ENCODE peak calls at places on chromosomes 12 and 14, in four cellular contexts. M, R, I and B are unnamed samples.

GRCh38 chr14:101185946-101186345 is 282.4 kb upstream of the RTL1 start:
- DNase-seq in M (no peak), R (no peak), I (no peak), B (no peak)

GRCh38 chr12:130714591-130715149 is 1.4 kb downstream of the RIMBP2 start:
- DNase-seq in R (no peak), I (no peak), M (no peak), B (no peak)

GRCh38 chr14:54627718-54628345 is 60.9 kb downstream of the SAMD4A start:
- DNase-seq in I (peak), R (no peak), M (no peak), B (peak)

GRCh38 chr14:27387458-27387857 is 789.6 kb upstream of the NOVA1 start:
- DNase-seq in R (no peak), M (no peak), I (no peak), B (no peak)

GRCh38 chr14:98924046-98924445 is 348.0 kb downstream of the BCL11B start:
- DNase-seq in R (no peak), M (no peak), I (no peak), B (no peak)

GRCh38 chr12:95802482-95803264 is 12.1 kb upstream of the NTN4 start:
- DNase-seq in M (peak), I (no peak), R (no peak), B (no peak)

GRCh38 chr12:57726151-57726883 is 12.2 kb downstream of the AGAP2 start:
- DNase-seq in I (no peak), M (peak), R (peak), B (peak)

GRCh38 chr12:38664661-38665269 is 240.6 kb downstream of the CPNE8 start:
- DNase-seq in R (no peak), M (peak), I (peak), B (peak)

GRCh38 chr14:77612011-77612620 is 4.3 kb downstream of the SPTLC2 start:
- DNase-seq in M (no peak), R (no peak), I (no peak), B (peak)

GRCh38 chr12:21819678-21820077 is 45.2 kb upstream of the KCNJ8 start:
- DNase-seq in R (no peak), I (no peak), M (no peak), B (no peak)

GRCh38 chr14:90698379-90698869 is 117.8 kb downstream of the TTC7B start:
- DNase-seq in I (no peak), R (no peak), M (no peak), B (no peak)

GRCh38 chr14:63504628-63505027 is 38.5 kb downstream of the PPP2R5E start:
- DNase-seq in I (no peak), M (no peak), R (no peak), B (no peak)

GRCh38 chr14:102524451-102525212 is 15.1 kb upstream of the ANKRD9 start:
- DNase-seq in M (peak), I (peak), R (peak), B (peak)

GRCh38 chr14:95348395-95349080 is 28.8 kb upstream of the CLMN start:
- DNase-seq in M (no peak), I (no peak), R (no peak), B (peak)

GRCh38 chr12:27210187-27210586 is 33.9 kb upstream of the STK38L start:
- DNase-seq in I (no peak), M (no peak), R (no peak), B (no peak)

GRCh38 chr14:105450864-105451720 is 23.5 kb upstream of the CRIP2 start:
- DNase-seq in R (no peak), M (no peak), I (no peak), B (no peak)

GRCh38 chr12:78384541-78384940 is 480.0 kb upstream of the SYT1 start:
- DNase-seq in R (no peak), I (no peak), M (no peak), B (no peak)

GRCh38 chr12:132389066-132389465 is 59.7 kb upstream of the GALNT9 start:
- DNase-seq in R (no peak), M (no peak), I (no peak), B (no peak)

GRCh38 chr14:52020315-52020714 is 31.0 kb downstream of the RTRAF start:
- DNase-seq in I (no peak), R (no peak), M (no peak), B (no peak)

GRCh38 chr14:72559227-72559626 is 334.7 kb downstream of the DPF3 start:
- DNase-seq in I (no peak), R (no peak), M (no peak), B (no peak)

GRCh38 chr12:32423598-32423997 is 24.2 kb downstream of the FGD4 start:
- DNase-seq in I (no peak), M (no peak), R (no peak), B (no peak)

GRCh38 chr14:75976838-75977237 is 5.0 kb downstream of the TGFB3 start:
- DNase-seq in I (no peak), M (no peak), R (no peak), B (peak)

GRCh38 chr14:51028851-51029754 is 65.8 kb downstream of the TRIM9 start:
- DNase-seq in I (no peak), R (no peak), M (no peak), B (no peak)

GRCh38 chr14:59424707-59425106 is 40.5 kb downstream of the GPR135 start:
- DNase-seq in I (no peak), M (no peak), R (no peak), B (no peak)

GRCh38 chr14:57068511-57068910 is 200.2 kb downstream of the EXOC5 start:
- DNase-seq in M (no peak), R (no peak), I (no peak), B (no peak)

GRCh38 chr14:57732886-57733285 is 133.0 kb downstream of the SLC35F4 start:
- DNase-seq in M (no peak), I (no peak), R (no peak), B (no peak)

GRCh38 chr12:50174971-50175715 is 8.0 kb upstream of the CERS5 start:
- DNase-seq in I (no peak), M (peak), R (peak), B (peak)

GRCh38 chr12:50175716-50176026 is 8.5 kb upstream of the CERS5 start:
- DNase-seq in R (no peak), I (no peak), M (no peak), B (no peak)
- TF ChIP-seq CTCF in R (no peak), I (no peak), M (no peak), B (no peak)

GRCh38 chr12:108865169-108865568 is 7.8 kb upstream of the SSH1 start:
- DNase-seq in R (no peak), M (no peak), I (no peak), B (no peak)

GRCh38 chr12:108859923-108860291 is 2.5 kb upstream of the SSH1 start:
- DNase-seq in M (no peak), I (no peak), R (no peak), B (no peak)

GRCh38 chr12:108860443-108860842 is 3.1 kb upstream of the SSH1 start:
- DNase-seq in I (no peak), R (no peak), M (no peak), B (no peak)

GRCh38 chr12:108862588-108862959 is 5.2 kb upstream of the SSH1 start:
- DNase-seq in I (no peak), M (no peak), R (no peak), B (no peak)

DNA sequence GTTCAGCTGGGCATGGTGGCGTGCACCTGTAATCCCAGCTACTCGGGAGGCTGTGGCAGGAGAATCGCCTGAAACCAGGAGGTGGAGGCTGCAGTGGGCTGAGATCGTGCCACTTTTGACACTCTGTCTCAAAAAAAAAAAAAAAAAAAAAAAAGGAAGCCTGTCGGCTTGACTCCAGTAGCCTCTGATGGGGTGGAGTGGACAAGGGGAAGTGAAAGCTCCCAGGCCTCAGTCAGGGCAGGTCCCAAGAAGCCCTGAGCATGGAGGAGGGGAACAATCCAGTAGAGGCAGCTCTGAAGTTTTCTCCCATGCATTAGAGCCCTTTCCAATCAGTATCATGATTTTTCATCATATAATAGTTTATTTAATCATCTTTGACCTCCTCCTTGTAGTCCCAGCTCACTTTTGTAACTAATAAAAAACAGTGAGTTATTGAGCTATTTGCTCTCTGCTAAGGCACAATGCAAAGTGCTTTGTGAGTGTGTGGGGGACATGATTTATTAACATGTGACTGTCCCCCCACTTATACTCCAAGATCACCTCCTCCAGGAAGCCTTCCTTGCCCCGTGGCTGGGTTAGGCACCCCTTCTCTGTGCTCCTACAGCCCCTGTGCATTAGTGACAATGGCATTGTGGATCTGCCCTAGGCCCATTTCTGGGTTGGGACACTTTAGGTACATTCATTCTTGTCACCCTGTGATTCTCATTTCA is 4.7 kb upstream of the SSH1 start:
- DNase-seq in M (no peak), R (no peak), I (no peak), B (no peak)
- TF ChIP-seq JUNB in M (no peak), R (no peak), I (no peak), B (no peak)

GRCh38 chr14:104161601-104162367 is 23.4 kb downstream of the KIF26A start:
- DNase-seq in M (no peak), R (no peak), I (no peak), B (no peak)
- TF ChIP-seq CREB1 in M (no peak), R (no peak), I (no peak), B (no peak)

DNA sequence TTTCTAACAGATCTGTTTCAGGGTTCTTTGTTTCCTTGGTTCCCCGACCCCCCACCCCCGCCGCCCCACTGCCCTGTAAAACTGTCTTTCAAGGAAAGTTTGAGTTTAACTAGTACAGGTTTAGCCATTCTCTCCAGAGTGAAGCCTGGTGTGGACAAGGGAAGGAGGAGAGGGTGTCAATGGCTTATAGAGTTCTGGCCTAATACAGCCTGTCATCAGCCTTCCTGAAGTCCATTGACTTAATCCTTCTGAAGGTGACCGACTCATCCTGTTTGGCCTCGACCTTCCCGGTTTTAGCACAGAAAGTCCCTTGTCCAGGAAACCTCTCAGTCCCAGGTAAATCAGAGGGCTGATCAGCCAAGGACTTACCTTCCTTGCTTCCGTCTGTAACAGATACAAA is 11.0 kb upstream of the P2RX4 start:
- DNase-seq in I (no peak), M (no peak), R (no peak), B (no peak)
- TF ChIP-seq CTCF in I (no peak), M (no peak), R (no peak), B (no peak)

GRCh38 chr14:80390911-80391310 is 179.6 kb upstream of the DIO2 start:
- DNase-seq in M (no peak), R (no peak), I (no peak), B (peak)

GRCh38 chr14:80393766-80394165 is 182.5 kb upstream of the DIO2 start:
- DNase-seq in M (no peak), R (no peak), I (no peak), B (no peak)

GRCh38 chr14:80388980-80389711 is 177.8 kb upstream of the DIO2 start:
- DNase-seq in M (no peak), I (no peak), R (no peak), B (no peak)

DNA sequence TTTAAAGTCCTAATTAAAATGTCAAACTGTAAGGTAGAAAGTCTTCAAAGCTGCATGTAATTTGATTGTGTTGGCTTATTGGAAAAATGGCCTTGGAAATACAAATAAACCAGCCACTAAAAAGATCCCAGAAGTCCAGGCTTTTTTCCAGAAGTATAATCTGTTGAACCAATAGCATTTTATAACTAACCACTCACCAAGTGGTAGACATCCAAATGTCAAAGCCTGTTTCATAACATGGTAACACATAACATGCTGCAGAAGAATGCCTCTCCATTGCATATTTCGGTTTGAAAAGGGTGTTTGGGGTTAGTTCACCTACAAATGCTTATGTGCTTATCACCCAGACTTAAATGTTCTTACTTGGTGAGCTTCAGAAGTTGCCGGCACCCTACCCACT is 183.7 kb upstream of the DIO2 start:
- DNase-seq in I (no peak), M (no peak), R (no peak), B (no peak)
- TF ChIP-seq JUNB in I (no peak), M (no peak), R (no peak), B (no peak)

DNA sequence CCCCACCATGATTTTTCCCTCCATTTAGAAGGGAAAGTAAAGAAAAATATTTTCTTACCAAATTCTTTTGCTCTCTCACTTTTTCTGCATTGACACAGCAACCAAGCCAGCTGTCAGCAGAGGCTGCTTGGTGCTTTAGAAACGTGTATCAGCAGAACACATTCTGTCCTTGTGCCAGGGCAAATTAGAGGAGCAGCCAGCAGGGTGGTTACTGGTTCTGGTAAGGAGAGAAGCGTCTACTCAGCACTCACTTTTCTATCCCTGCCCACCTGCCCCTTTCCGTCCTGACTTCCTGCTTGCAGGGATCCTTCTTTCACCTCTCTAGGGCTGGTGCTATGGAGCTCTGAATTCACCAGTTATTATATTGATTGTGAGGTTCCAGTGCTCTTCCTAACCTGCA is 327.5 kb upstream of the PDE3A start:
- DNase-seq in R (no peak), I (no peak), M (no peak), B (peak)
- TF ChIP-seq CREB1 in R (no peak), I (no peak), M (no peak), B (no peak)

GRCh38 chr14:22122227-22123187 is 448.9 kb upstream of the OR4E1 start:
- DNase-seq in R (no peak), I (no peak), M (peak), B (peak)
- TF ChIP-seq CTCF in R (no peak), I (peak), M (peak), B (peak)

GRCh38 chr12:12715459-12716150 is 1.6 kb upstream of the CDKN1B start:
- DNase-seq in R (no peak), M (no peak), I (no peak), B (no peak)
- TF ChIP-seq JUNB in R (no peak), M (no peak), I (peak), B (no peak)

GRCh38 chr12:90226211-90226610 is 517.6 kb upstream of the ATP2B1 start:
- DNase-seq in I (no peak), R (no peak), M (no peak), B (no peak)
- TF ChIP-seq CREB1 in I (no peak), R (no peak), M (no peak), B (no peak)

DNA sequence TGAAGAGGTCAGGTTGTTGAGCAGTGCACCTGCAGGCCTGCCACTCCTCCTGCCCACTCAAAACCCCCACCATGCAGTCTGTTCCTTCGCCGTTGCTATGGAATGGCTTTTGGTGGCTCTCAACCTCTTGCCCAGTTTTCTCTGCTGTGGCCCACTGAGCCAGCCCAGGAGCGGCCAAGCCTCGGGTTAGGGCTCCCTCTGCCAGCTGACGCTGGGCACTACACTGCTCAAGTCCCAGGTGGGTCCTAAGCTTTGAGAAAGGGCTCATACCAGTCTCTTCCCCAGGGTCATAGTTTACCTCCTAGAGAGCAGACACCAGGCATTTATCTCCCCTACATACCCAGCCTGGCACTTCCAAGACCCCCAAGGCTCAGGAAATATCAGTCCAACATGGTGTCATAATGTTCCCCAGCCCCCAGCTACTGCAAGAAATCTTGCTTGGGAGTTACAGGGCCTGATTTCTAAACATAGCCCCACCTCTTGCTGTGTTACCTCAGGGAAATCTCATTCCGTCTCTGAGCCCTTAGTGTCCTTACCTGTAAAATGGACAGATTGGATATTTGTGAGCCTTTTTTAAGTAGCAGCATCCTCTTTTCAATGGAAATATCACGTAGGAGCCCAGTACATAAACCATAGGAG is 59.4 kb downstream of the TSPAN11 start:
- DNase-seq in M (peak), I (no peak), R (peak), B (peak)
- TF ChIP-seq CTCF in M (peak), I (peak), R (peak), B (peak)